ENCODE peak calls at places on chromosomes 4 and X, in nine cellular contexts. S is A549, X is NB4, V is HepG2, G is H1, F is SK-N-SH, T is HCT116, Q is K562, P is GM12878. B is an unnamed sample.

GRCh38 chrX:11533211-11533651 is 132.5 kb downstream of the ARHGAP6 start:
- DNase-seq in Q (peak), V (peak), G (no peak), F (peak), S (peak), P (peak), T (peak), X (peak), B (peak)

GRCh38 chrX:3124041-3124440 is 82.8 kb downstream of the ARSF start:
- DNase-seq in X (no peak), G (no peak), S (no peak), P (no peak), V (no peak), F (no peak), T (no peak), Q (no peak), B (no peak)

GRCh38 chr4:157221895-157222763 is 1.6 kb downstream of the GRIA2 start:
- DNase-seq in T (no peak), P (no peak), V (no peak), G (no peak), Q (no peak), F (peak), S (no peak), X (no peak), B (peak)

GRCh38 chr4:16196482-16197393 is 29.5 kb downstream of the TAPT1 start:
- DNase-seq in G (no peak), P (peak), T (peak), X (peak), S (peak), Q (no peak), V (peak), F (no peak), B (peak)

GRCh38 chrX:41300758-41301437 is 33.1 kb upstream of the DDX3X start:
- DNase-seq in P (no peak), S (peak), T (no peak), V (no peak), Q (no peak), F (no peak), X (no peak), G (no peak), B (peak)

GRCh38 chr4:174457468-174457867 is 64.8 kb downstream of the HPGD start:
- DNase-seq in X (no peak), T (no peak), S (no peak), Q (no peak), V (no peak), F (no peak), P (no peak), G (no peak), B (no peak)

GRCh38 chr4:82423245-82424054 is 6.8 kb downstream of the HNRNPDL start:
- DNase-seq in P (no peak), G (no peak), T (no peak), V (no peak), X (peak), F (no peak), Q (no peak), S (peak), B (no peak)

GRCh38 chrX:133970021-133970550 is 15.3 kb downstream of the GPC3 start:
- DNase-seq in F (no peak), Q (no peak), X (no peak), V (no peak), S (no peak), P (no peak), T (no peak), G (no peak), B (no peak)

GRCh38 chrX:11759461-11760311 is 1.6 kb downstream of the MSL3 start:
- DNase-seq in G (peak), Q (peak), P (peak), V (peak), X (peak), F (peak), S (peak), T (peak), B (peak)

GRCh38 chr4:6655924-6656323 is 15.4 kb downstream of the MRFAP1 start:
- DNase-seq in T (no peak), F (no peak), X (no peak), V (no peak), G (no peak), P (no peak), Q (peak), S (no peak), B (no peak)

GRCh38 chr4:147736458-147736857 is 4.6 kb downstream of the ARHGAP10 start:
- DNase-seq in X (no peak), G (no peak), F (no peak), P (no peak), S (no peak), Q (no peak), T (no peak), V (no peak), B (peak)

GRCh38 chr4:99402765-99403164 is 32.4 kb downstream of the ADH7 start:
- DNase-seq in P (no peak), F (no peak), G (no peak), Q (no peak), X (peak), V (no peak), S (no peak), T (no peak), B (no peak)

GRCh38 chrX:50202539-50202938 is 1.7 kb upstream of the AKAP4 start:
- DNase-seq in P (no peak), S (no peak), T (no peak), V (no peak), Q (no peak), X (no peak), F (no peak), G (no peak), B (peak)

GRCh38 chr4:33494150-33494549 is 2750.2 kb downstream of the ARAP2 start:
- DNase-seq in X (peak), Q (no peak), P (no peak), T (no peak), F (no peak), G (no peak), V (no peak), S (peak), B (no peak)

GRCh38 chr4:7907142-7907541 is 32.5 kb downstream of the AFAP1 start:
- DNase-seq in S (no peak), V (peak), T (no peak), F (no peak), X (no peak), Q (no peak), P (no peak), G (no peak), B (no peak)

GRCh38 chr4:40750461-40751258 is 905 bp downstream of the NSUN7 start:
- DNase-seq in T (no peak), F (peak), X (no peak), G (peak), S (no peak), V (no peak), Q (no peak), P (no peak), B (peak)

GRCh38 chr4:158315706-158316105 is 105.4 kb downstream of the TMEM144 start:
- DNase-seq in V (no peak), F (no peak), S (no peak), G (no peak), X (no peak), P (no peak), T (no peak), Q (no peak), B (peak)

GRCh38 chr4:111037591-111037990 is 414.7 kb upstream of the PITX2 start:
- DNase-seq in P (no peak), F (no peak), X (no peak), V (no peak), Q (no peak), S (no peak), T (no peak), G (no peak), B (no peak)

GRCh38 chrX:87489071-87489470 is 28.5 kb upstream of the KLHL4 start:
- DNase-seq in X (no peak), P (no peak), Q (no peak), F (no peak), S (no peak), G (no peak), T (no peak), V (no peak), B (peak)

GRCh38 chr4:88661724-88662123 is 35.9 kb downstream of the NAP1L5 start:
- DNase-seq in T (no peak), P (no peak), S (peak), V (no peak), F (no peak), X (no peak), G (no peak), Q (no peak), B (peak)

GRCh38 chr4:37922323-37922722 is 31.4 kb downstream of the TBC1D1 start:
- DNase-seq in F (no peak), Q (no peak), V (no peak), P (no peak), G (no peak), X (peak), T (no peak), S (no peak), B (no peak)

GRCh38 chr4:129344058-129344457 is 248.1 kb downstream of the C4orf33 start:
- DNase-seq in V (peak), F (peak), X (peak), Q (peak), S (peak), P (no peak), G (no peak), T (peak), B (peak)

GRCh38 chr4:7330031-7330596 is 104.6 kb downstream of the PSAPL1 start:
- DNase-seq in G (no peak), S (no peak), F (no peak), T (no peak), P (no peak), Q (no peak), X (no peak), V (no peak), B (no peak)

GRCh38 chrX:16807976-16808542 is 21.8 kb downstream of the TXLNG start:
- DNase-seq in S (peak), G (no peak), X (peak), V (peak), T (no peak), P (no peak), F (no peak), Q (peak), B (peak)

GRCh38 chrX:143781103-143781502 is 60.6 kb upstream of the SPANXN2 start:
- DNase-seq in V (no peak), P (no peak), T (no peak), Q (no peak), X (no peak), F (no peak), G (no peak), S (no peak), B (no peak)

GRCh38 chr4:6943012-6943869 is 33.6 kb downstream of the TBC1D14 start:
- DNase-seq in T (peak), S (no peak), F (no peak), G (no peak), V (no peak), P (no peak), Q (no peak), X (no peak), B (no peak)

GRCh38 chr4:65893957-65894755 is 223.9 kb upstream of the EPHA5 start:
- DNase-seq in T (no peak), P (no peak), Q (no peak), F (no peak), V (no peak), X (no peak), S (no peak), G (no peak), B (no peak)

GRCh38 chr4:137621056-137621455 is 88.8 kb upstream of the PCDH18 start:
- DNase-seq in X (no peak), G (no peak), S (no peak), T (no peak), F (no peak), Q (no peak), P (no peak), V (no peak), B (no peak)

GRCh38 chr4:177371452-177371851 is 61.8 kb downstream of the NEIL3 start:
- DNase-seq in V (no peak), P (no peak), Q (no peak), G (no peak), T (no peak), X (no peak), F (no peak), S (no peak), B (no peak)

GRCh38 chr4:159446266-159446976 is 343.5 kb downstream of the RAPGEF2 start:
- DNase-seq in Q (peak), T (peak), V (peak), S (peak), X (peak), G (peak), F (peak), P (peak), B (peak)

GRCh38 chrX:107619836-107620235 is 8.5 kb upstream of the PRPS1 start:
- DNase-seq in F (no peak), V (peak), G (no peak), P (no peak), T (no peak), S (no peak), Q (no peak), X (no peak), B (no peak)

GRCh38 chr4:4245172-4245571 is 2.9 kb downstream of the TMEM128 start:
- DNase-seq in G (no peak), V (no peak), T (no peak), P (no peak), S (no peak), Q (no peak), F (no peak), X (no peak), B (no peak)

GRCh38 chr4:71520850-71521249 is 182.0 kb downstream of the SLC4A4 start:
- DNase-seq in P (no peak), S (no peak), V (no peak), Q (no peak), X (no peak), G (no peak), F (no peak), T (no peak), B (no peak)

GRCh38 chr4:71520308-71520707 is 181.5 kb downstream of the SLC4A4 start:
- DNase-seq in V (no peak), X (no peak), F (no peak), Q (no peak), G (no peak), P (no peak), S (no peak), T (no peak), B (no peak)

GRCh38 chr4:71518283-71518989 is 179.6 kb downstream of the SLC4A4 start:
- DNase-seq in X (no peak), G (no peak), P (no peak), T (no peak), S (no peak), V (no peak), F (peak), Q (no peak), B (no peak)
- TF ChIP-seq MAX in X (no peak), G (no peak), P (no peak), T (no peak), S (no peak), V (no peak), F (no peak), Q (no peak), B (no peak)

GRCh38 chrX:147914609-147915008 is 2.9 kb downstream of the FMR1 start:
- DNase-seq in X (no peak), F (no peak), P (no peak), V (no peak), Q (no peak), S (no peak), G (no peak), T (no peak), B (no peak)

GRCh38 chrX:147920161-147920666 is 8.5 kb downstream of the FMR1 start:
- DNase-seq in F (no peak), S (no peak), X (no peak), G (no peak), Q (no peak), T (no peak), V (no peak), P (no peak), B (no peak)

GRCh38 chrX:147913570-147913969 is 1.9 kb downstream of the FMR1 start:
- DNase-seq in X (no peak), F (no peak), S (no peak), T (no peak), G (no peak), V (no peak), Q (no peak), P (no peak), B (no peak)

GRCh38 chrX:147916375-147916968 is 4.8 kb downstream of the FMR1 start:
- DNase-seq in G (no peak), F (no peak), X (no peak), V (no peak), T (no peak), Q (no peak), P (no peak), S (no peak), B (no peak)

DNA sequence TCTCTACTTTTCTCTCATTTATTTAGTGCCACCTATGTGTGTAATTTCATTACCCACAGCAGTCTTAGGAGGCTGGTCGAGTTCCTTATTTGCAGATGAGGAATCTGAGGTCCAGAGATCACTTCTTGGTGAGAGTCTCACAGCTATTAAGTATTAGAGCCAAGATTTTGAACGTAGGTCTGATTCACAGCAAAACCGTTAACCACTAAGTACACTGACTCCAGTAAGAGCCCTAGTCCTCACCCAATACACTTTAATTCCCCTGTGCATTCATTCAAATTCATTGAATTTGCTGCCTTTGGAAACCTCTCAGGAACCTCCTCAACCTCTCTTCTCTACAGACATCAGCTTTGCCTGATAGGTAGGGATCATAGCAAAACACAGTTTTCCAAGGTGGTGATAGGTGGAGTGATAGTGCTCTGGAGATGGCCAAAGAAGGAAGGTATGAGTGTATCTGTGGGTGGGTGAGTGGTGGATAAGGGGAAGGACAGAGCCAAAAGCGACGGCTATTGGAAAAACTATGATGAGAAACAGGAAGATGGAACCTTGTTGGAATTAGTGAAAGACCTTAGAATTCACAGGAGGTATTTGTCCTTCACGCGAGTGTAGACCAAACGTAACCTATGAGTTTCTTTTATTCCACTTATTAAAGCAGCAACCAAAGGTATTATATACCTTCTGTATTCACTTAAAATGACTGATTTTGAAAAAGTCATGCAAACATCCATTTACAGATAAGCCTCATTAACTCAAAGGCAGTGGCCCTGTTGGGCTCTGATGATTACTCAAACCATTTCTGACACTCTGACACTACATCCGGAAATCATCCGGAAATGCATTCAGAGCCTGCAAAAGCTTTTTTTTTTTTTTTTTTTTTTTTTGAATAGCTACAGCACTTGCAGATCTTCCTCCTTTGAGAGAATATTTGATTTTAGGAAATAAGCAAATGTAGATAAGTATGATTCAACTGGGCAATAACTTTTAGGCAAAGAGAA is 6.3 kb downstream of the FMR1 start:
- DNase-seq in V (no peak), Q (no peak), F (no peak), S (no peak), P (peak), T (no peak), G (no peak), X (no peak), B (peak)
- H3K4me3 ChIP-seq in V (no peak), Q (no peak), F (no peak), S (no peak), P (peak), T (no peak), G (no peak), X (no peak), B (no peak)

DNA sequence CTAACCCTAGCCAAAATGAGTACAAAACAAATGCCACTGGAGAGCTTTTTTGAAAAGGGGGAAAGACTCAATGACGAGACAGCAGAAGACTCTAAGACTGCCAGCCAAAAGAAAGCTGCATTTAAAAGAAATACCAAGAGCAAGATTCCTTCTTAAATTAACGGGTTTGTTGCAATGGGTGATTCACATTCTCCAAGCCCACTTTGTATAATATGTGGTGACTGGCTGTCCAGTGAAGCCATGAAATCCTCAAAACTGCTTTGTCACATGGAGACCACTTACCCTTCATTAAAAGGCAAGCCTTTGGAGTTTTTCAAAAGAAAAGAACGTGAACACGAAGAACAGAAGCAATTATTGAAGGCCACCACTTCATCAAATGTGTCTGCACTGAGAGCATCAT is 68.2 kb downstream of the MRPL1 start:
- DNase-seq in P (no peak), T (no peak), Q (no peak), F (no peak), V (no peak), G (no peak), X (no peak), S (no peak), B (peak)
- TF ChIP-seq MAX in P (no peak), T (no peak), Q (no peak), F (no peak), V (no peak), G (no peak), X (no peak), S (no peak), B (no peak)

GRCh38 chr4:76690091-76690905 is 207.6 kb downstream of the SOWAHB start:
- DNase-seq in V (no peak), X (no peak), F (peak), P (no peak), S (peak), T (no peak), Q (no peak), G (no peak), B (no peak)
- H3K4me3 ChIP-seq in V (no peak), X (no peak), F (peak), P (peak), S (peak), T (peak), Q (no peak), G (peak), B (peak)

GRCh38 chr4:47145630-47146029 is 114.3 kb downstream of the GABRB1 start:
- DNase-seq in V (peak), G (no peak), S (no peak), T (no peak), P (peak), F (no peak), Q (no peak), X (peak), B (peak)
- TF ChIP-seq MAX in V (no peak), G (no peak), S (no peak), T (no peak), P (no peak), F (no peak), Q (no peak), X (no peak), B (no peak)

GRCh38 chr4:56217383-56217890 is 169.9 kb downstream of the AASDH start:
- DNase-seq in T (no peak), V (peak), Q (no peak), P (no peak), S (no peak), X (no peak), F (no peak), G (no peak), B (no peak)
- H3K4me3 ChIP-seq in T (no peak), V (no peak), Q (no peak), P (no peak), S (no peak), X (no peak), F (no peak), G (no peak), B (no peak)

GRCh38 chrX:154762529-154763296 is at the start of gene DKC1:
- DNase-seq in Q (peak), P (peak), S (peak), T (peak), V (peak), G (peak), F (peak), X (peak), B (peak)

GRCh38 chrX:154761977-154762528 is 611 bp upstream of the DKC1 start:
- DNase-seq in F (peak), Q (no peak), T (no peak), V (no peak), S (no peak), G (no peak), X (no peak), P (no peak), B (peak)

GRCh38 chrX:154758696-154759095 is 4.0 kb upstream of the DKC1 start:
- DNase-seq in X (no peak), Q (no peak), T (no peak), F (no peak), V (no peak), P (no peak), S (no peak), G (no peak), B (no peak)
- TF ChIP-seq MAX in X (no peak), Q (no peak), T (no peak), F (no peak), V (no peak), P (no peak), S (no peak), G (no peak), B (no peak)

B was measured in endothelial cell of umbilical vein.